ENCODE peak calls at places on chromosome 14, in seven cellular contexts. E, D, R, O, I, L and U are unnamed samples.

GRCh38 chr14:87334997-87335675 is 657.8 kb downstream of the GALC start:
- DNase-seq in D (no peak), L (peak; percentile 22), I (no peak), R (no peak), E (no peak), O (no peak), U (no peak)

GRCh38 chr14:35149239-35149638 is 26.9 kb downstream of the PRORP start:
- DNase-seq in R (no peak), L (no peak), E (no peak), D (no peak), I (no peak), O (no peak), U (no peak)

GRCh38 chr14:94387051-94388026 is 1.1 kb downstream of the SERPINA1 start:
- DNase-seq in L (peak; percentile 25), D (peak; percentile 63), O (no peak), R (no peak), I (peak; percentile 49), E (peak; percentile 26), U (no peak)

GRCh38 chr14:63752449-63753169 is 24.7 kb upstream of the SGPP1 start:
- DNase-seq in R (no peak), E (no peak), L (peak; percentile 55), I (no peak), O (no peak), D (no peak), U (peak; percentile 53)

GRCh38 chr14:59679872-59680271 is 103.3 kb upstream of the CCDC175 start:
- DNase-seq in I (no peak), E (no peak), O (no peak), R (no peak), L (no peak), D (no peak), U (peak; percentile 22)

GRCh38 chr14:20503905-20504304 is 1.4 kb upstream of the RNASE10 start:
- DNase-seq in L (no peak), I (no peak), D (no peak), E (no peak), R (no peak), O (no peak), U (no peak)

GRCh38 chr14:63212776-63213500 is 8.7 kb downstream of the RHOJ start:
- DNase-seq in I (no peak), D (no peak), E (no peak), O (no peak), R (no peak), L (no peak), U (no peak)

GRCh38 chr14:35416108-35416750 is 11.7 kb upstream of the NFKBIA start:
- DNase-seq in I (no peak), O (no peak), E (no peak), R (no peak), D (no peak), L (no peak), U (no peak)

GRCh38 chr14:47555333-47555732 is 120.1 kb downstream of the MDGA2 start:
- DNase-seq in I (no peak), D (no peak), L (no peak), E (no peak), O (no peak), R (no peak), U (no peak)

GRCh38 chr14:82422186-82422585 is 888.5 kb upstream of the SEL1L start:
- DNase-seq in O (no peak), D (no peak), L (no peak), E (no peak), R (no peak), I (no peak), U (no peak)

GRCh38 chr14:104392396-104393198 is 187.0 kb upstream of the C14orf180 start:
- DNase-seq in L (no peak), I (no peak), D (no peak), E (no peak), O (no peak), R (no peak), U (no peak)

GRCh38 chr14:22614240-22614799 is 16.2 kb downstream of the ABHD4 start:
- DNase-seq in I (no peak), E (peak; percentile 60), L (peak; percentile 87), R (peak; percentile 21), D (no peak), O (no peak), U (peak; percentile 96)

GRCh38 chr14:96309128-96309906 is 53.3 kb downstream of the BDKRB1 start:
- DNase-seq in E (no peak), I (no peak), O (no peak), D (no peak), R (no peak), L (no peak), U (no peak)

GRCh38 chr14:104181761-104182530 is 43.6 kb downstream of the KIF26A start:
- DNase-seq in D (no peak), R (no peak), O (no peak), L (no peak), E (no peak), I (no peak), U (no peak)

GRCh38 chr14:67999693-68000384 is 180.3 kb downstream of the RAD51B start:
- DNase-seq in R (no peak), I (no peak), D (no peak), L (peak; percentile 84), O (no peak), E (no peak), U (peak; percentile 81)

GRCh38 chr14:68526420-68527105 is 266.3 kb downstream of the ZFP36L1 start:
- DNase-seq in L (no peak), O (no peak), D (peak; percentile 81), R (no peak), I (no peak), E (no peak), U (no peak)

GRCh38 chr14:54564071-54564798 is 2.7 kb upstream of the SAMD4A start:
- DNase-seq in R (no peak), I (no peak), E (no peak), L (peak; percentile 71), D (no peak), O (peak; percentile 13), U (peak; percentile 64)

GRCh38 chr14:38278035-38278434 is 22.1 kb upstream of the CLEC14A start:
- DNase-seq in R (no peak), I (no peak), E (no peak), O (no peak), D (no peak), L (peak; percentile 57), U (no peak)

GRCh38 chr14:96065661-96066459 is 26.7 kb downstream of the C14orf132 start:
- DNase-seq in I (no peak), E (peak; percentile 51), R (no peak), L (no peak), O (no peak), D (peak; percentile 24), U (no peak)

GRCh38 chr14:91403069-91403600 is 14.5 kb downstream of the CCDC88C start:
- DNase-seq in R (no peak), L (no peak), E (no peak), O (no peak), I (no peak), D (peak; percentile 31), U (no peak)

GRCh38 chr14:93747102-93747501 is 41.2 kb downstream of the PRIMA1 start:
- DNase-seq in E (no peak), O (no peak), D (no peak), L (no peak), R (no peak), I (no peak), U (no peak)

GRCh38 chr14:99686557-99687283 is 2.6 kb downstream of the CYP46A1 start:
- DNase-seq in D (no peak), L (no peak), O (no peak), I (peak; percentile 56), R (no peak), E (peak; percentile 18), U (no peak)

GRCh38 chr14:99683619-99684355 is at the start of gene CYP46A1:
- DNase-seq in D (peak; percentile 100), R (peak; percentile 100), I (peak; percentile 100), E (peak; percentile 100), O (peak; percentile 97), L (peak; percentile 99), U (peak; percentile 100)

GRCh38 chr14:99687284-99688209 is 3.4 kb downstream of the CYP46A1 start:
- DNase-seq in D (no peak), R (no peak), E (peak; percentile 90), I (peak; percentile 57), O (peak; percentile 18), L (no peak), U (no peak)

GRCh38 chr14:99684356-99684952 is 356 bp downstream of the CYP46A1 start:
- DNase-seq in R (no peak), D (no peak), E (no peak), L (no peak), O (no peak), I (no peak), U (no peak)

GRCh38 chr14:99685061-99685995 is 1.2 kb downstream of the CYP46A1 start:
- DNase-seq in L (no peak), I (peak; percentile 49), R (no peak), D (no peak), O (no peak), E (peak; percentile 51), U (no peak)
- H3K4me3 ChIP-seq in L (no peak overlapping the region), I (no peak overlapping the region), R (no peak overlapping the region), D (no peak overlapping the region), O (no peak overlapping the region), E (peak overlapping the region; percentile 74), U (no peak overlapping the region)

DNA sequence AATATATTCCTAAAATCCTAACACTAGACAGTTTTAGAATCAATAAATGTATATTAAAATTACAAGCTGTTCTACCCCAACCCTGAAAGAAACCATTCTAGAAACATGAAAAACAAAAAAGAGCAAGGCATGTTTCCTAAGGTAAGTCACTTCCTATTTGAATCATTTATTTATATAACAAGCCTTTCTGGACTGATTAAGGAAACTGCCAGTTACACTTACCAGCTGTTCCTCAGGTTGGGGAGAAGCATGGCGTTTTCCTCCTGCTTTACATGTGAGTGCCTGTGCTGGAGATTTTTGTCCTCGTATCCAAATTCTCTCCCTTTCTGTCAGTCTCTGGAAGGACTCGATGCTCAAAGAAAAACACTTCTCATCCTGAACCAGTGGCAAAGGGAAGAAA is 183.3 kb downstream of the EFCAB11 start:
- DNase-seq in L (peak; percentile 72), I (no peak), O (no peak), R (no peak), E (no peak), D (no peak), U (peak; percentile 20)
- TF ChIP-seq CTCF in L (no peak), I (no peak), O (no peak), R (no peak), E (no peak), D (no peak), U (no peak)

DNA sequence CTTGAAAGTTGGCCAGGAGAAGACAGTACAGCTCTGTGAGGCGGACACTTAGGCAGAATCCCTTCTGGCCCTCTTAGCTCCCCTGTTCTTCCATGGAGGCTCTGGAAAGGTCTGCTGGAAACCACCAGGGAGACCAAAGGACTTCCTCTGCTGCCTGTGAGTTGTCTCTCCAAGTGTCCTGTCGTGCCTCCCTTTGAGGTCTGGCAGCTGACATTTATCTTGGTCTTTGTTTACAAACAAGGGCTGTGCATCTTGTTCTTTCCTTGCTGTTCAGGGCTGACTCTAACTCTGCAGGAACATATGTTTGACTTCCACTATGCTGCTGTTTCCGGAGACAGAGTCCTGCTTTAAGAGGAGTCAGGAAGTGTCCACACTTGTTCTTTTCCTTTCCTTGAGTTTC is 159.9 kb upstream of the FRMD6 start:
- DNase-seq in O (no peak), R (no peak), L (no peak), I (no peak), E (no peak), D (no peak), U (no peak)
- H3K4me3 ChIP-seq in O (no peak overlapping the region), R (no peak overlapping the region), L (no peak overlapping the region), I (no peak overlapping the region), E (no peak overlapping the region), D (no peak overlapping the region), U (no peak overlapping the region)

DNA sequence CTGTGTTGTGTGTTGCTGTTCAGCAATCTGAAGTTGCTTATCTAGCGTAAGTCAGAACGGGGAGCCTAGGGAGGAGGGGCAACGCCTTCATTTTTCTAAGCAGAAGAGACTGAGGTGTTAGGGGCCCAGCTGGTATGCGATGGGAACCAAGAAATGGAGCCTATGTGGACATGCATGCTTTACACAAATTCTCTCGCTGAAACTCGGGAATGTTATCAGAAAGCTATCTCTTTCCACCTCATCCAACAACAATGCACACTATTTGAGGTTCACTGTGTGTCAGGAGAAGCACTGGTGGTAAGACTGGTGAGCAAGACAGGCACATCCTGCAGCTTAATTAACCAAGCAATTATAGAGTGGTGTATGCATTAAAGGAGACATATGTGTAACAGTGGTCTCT is 89.7 kb downstream of the NRXN3 start:
- DNase-seq in I (no peak), L (no peak), O (no peak), D (no peak), R (no peak), E (no peak), U (no peak)
- TF ChIP-seq CTCF in I (no peak), L (no peak), O (no peak), D (no peak), R (no peak), E (no peak), U (no peak)